ENCODE peak calls at places on chromosomes 11 and 22, in six cellular contexts. R is lung, U is WTC11, N is anterior cingulate cortex, Y is HT1080, V is nephron progenitor cell. D is an unnamed sample.

GRCh38 chr11:11396290-11397042 is 43.4 kb upstream of the CSNK2A3 start:
- DNase-seq in U (no peak), R (no peak), Y (peak), N (peak), V (no peak), D (no peak)

GRCh38 chr11:43577566-43578264 is 102.8 kb upstream of the HSD17B12 start:
- DNase-seq in U (no peak), V (no peak), Y (no peak), R (no peak), N (no peak), D (no peak)

GRCh38 chr11:131614514-131615085 is 244.2 kb downstream of the NTM start:
- DNase-seq in V (no peak), Y (no peak), U (no peak), N (peak), R (no peak), D (no peak)

GRCh38 chr11:126132319-126132718 is 69.7 kb upstream of the CDON start:
- DNase-seq in Y (no peak), N (no peak), R (peak), V (no peak), U (no peak), D (no peak)

GRCh38 chr22:34966980-34967379 is 99.0 kb upstream of the ISX start:
- DNase-seq in R (no peak), N (no peak), V (no peak), Y (peak), U (no peak), D (no peak)

GRCh38 chr11:31798057-31799035 is 12.8 kb downstream of the PAX6 start:
- DNase-seq in V (peak), R (no peak), N (no peak), Y (no peak), U (peak), D (peak)

GRCh38 chr22:41230399-41230785 is 10.3 kb downstream of the CHADL start:
- DNase-seq in Y (no peak), U (no peak), V (no peak), R (no peak), N (no peak), D (no peak)

GRCh38 chr22:23915230-23915754 is 21.1 kb downstream of the MIF start:
- DNase-seq in V (no peak), R (no peak), N (no peak), U (no peak), Y (no peak), D (no peak)

GRCh38 chr11:69954756-69955155 is 123.4 kb upstream of the ANO1 start:
- DNase-seq in N (no peak), R (no peak), U (no peak), Y (no peak), V (no peak), D (no peak)

GRCh38 chr11:15807827-15808226 is 548.5 kb downstream of the SOX6 start:
- DNase-seq in U (no peak), N (no peak), V (no peak), Y (no peak), R (no peak), D (no peak)

GRCh38 chr11:34492806-34493414 is 20.7 kb downstream of the ELF5 start:
- DNase-seq in Y (peak), N (peak), U (peak), V (peak), R (peak), D (peak)

GRCh38 chr11:28566643-28567042 is 458.5 kb downstream of the METTL15 start:
- DNase-seq in R (peak), Y (peak), U (peak), N (no peak), V (peak), D (peak)

GRCh38 chr11:83680351-83680750 is 394.2 kb upstream of the CCDC90B start:
- DNase-seq in R (no peak), N (no peak), Y (no peak), U (no peak), V (peak), D (peak)

GRCh38 chr22:33299245-33299956 is 241.2 kb upstream of the SYN3 start:
- DNase-seq in Y (no peak), V (peak), R (no peak), U (no peak), N (no peak), D (no peak)

GRCh38 chr11:107042748-107043147 is 24.5 kb upstream of the GUCY1A2 start:
- DNase-seq in Y (no peak), R (no peak), N (peak), U (no peak), V (no peak), D (peak)

GRCh38 chr11:57427692-57428082 is 766 bp upstream of the SLC43A3 start:
- DNase-seq in V (no peak), R (no peak), Y (no peak), U (no peak), N (peak), D (no peak)

GRCh38 chr22:23458663-23459541 is 121.2 kb downstream of the IGLL1 start:
- DNase-seq in Y (no peak), R (no peak), V (no peak), U (no peak), N (no peak), D (no peak)

GRCh38 chr11:17822021-17822781 is 87.6 kb downstream of the KCNC1 start:
- DNase-seq in U (no peak), R (no peak), Y (peak), V (no peak), N (no peak), D (no peak)

GRCh38 chr22:19884161-19884953 is 29.7 kb upstream of the GNB1L start:
- DNase-seq in U (peak), V (no peak), N (no peak), R (no peak), Y (no peak), D (no peak)

GRCh38 chr22:19737846-19738663 is 14.7 kb downstream of the GP1BB start:
- DNase-seq in V (peak), R (no peak), N (no peak), U (no peak), Y (no peak), D (no peak)

GRCh38 chr11:91066648-91067047 is 843.8 kb upstream of the CHORDC1 start:
- DNase-seq in N (no peak), Y (no peak), R (no peak), V (no peak), U (no peak), D (peak)

GRCh38 chr22:34622602-34623001 is 443.4 kb upstream of the ISX start:
- DNase-seq in N (no peak), V (no peak), R (no peak), Y (no peak), U (no peak), D (no peak)

GRCh38 chr11:130469181-130469580 is 20.7 kb downstream of the ADAMTS15 start:
- DNase-seq in V (no peak), R (no peak), Y (no peak), U (no peak), N (no peak), D (no peak)

GRCh38 chr11:88320149-88320559 is 17.4 kb downstream of the CTSC start:
- DNase-seq in N (no peak), Y (no peak), R (no peak), U (no peak), V (no peak), D (no peak)

GRCh38 chr11:18010977-18011586 is 1.8 kb downstream of the SERGEF start:
- DNase-seq in V (no peak), R (no peak), N (no peak), U (no peak), Y (no peak), D (peak)

GRCh38 chr11:68948948-68949347 is 31.8 kb downstream of the MRGPRD start:
- DNase-seq in R (no peak), Y (no peak), U (no peak), N (no peak), V (no peak), D (peak)

GRCh38 chr11:133955945-133956421 is 785 bp downstream of the IGSF9B start:
- DNase-seq in R (no peak), V (peak), U (no peak), N (no peak), Y (no peak), D (no peak)

GRCh38 chr11:48001438-48002021 is 21.2 kb downstream of the PTPRJ start:
- DNase-seq in V (no peak), R (no peak), U (no peak), Y (peak), N (no peak), D (no peak)

D was measured in SK-N-DZ.